ENCODE peak calls at places on chromosomes 11 and 22, in five cellular contexts. Q is body of pancreas, S is HCT116, U is A549, M is adrenal gland. N is an unnamed sample.

GRCh38 chr11:8870461-8871282 is 40.3 kb upstream of the AKIP1 start:
- DNase-seq in Q (peak), S (peak), U (peak), M (peak), N (peak)

GRCh38 chr11:44313701-44314489 is 4.0 kb upstream of the ALX4 start:
- DNase-seq in Q (no peak), S (no peak), U (no peak), M (no peak), N (no peak)

GRCh38 chr11:79466411-79466810 is 25.6 kb upstream of the TENM4 start:
- DNase-seq in Q (no peak), S (no peak), U (no peak), M (no peak), N (peak)

GRCh38 chr22:27480487-27480886 is 321.1 kb downstream of the MN1 start:
- DNase-seq in Q (no peak), S (no peak), U (no peak), M (no peak), N (no peak)

GRCh38 chr22:42830161-42830560 is 26.9 kb downstream of the ARFGAP3 start:
- DNase-seq in Q (no peak), S (no peak), U (no peak), M (no peak), N (no peak)

GRCh38 chr11:35526370-35526792 is 965 bp upstream of the PAMR1 start:
- DNase-seq in Q (no peak), S (peak), U (peak), M (no peak), N (no peak)

GRCh38 chr22:37638351-37639069 is 959 bp upstream of the SH3BP1 start:
- DNase-seq in Q (no peak), S (no peak), U (no peak), M (no peak), N (no peak)

GRCh38 chr22:36467946-36468345 is 13.5 kb downstream of the TXN2 start:
- DNase-seq in Q (no peak), S (peak), U (peak), M (no peak), N (peak)

GRCh38 chr11:69367211-69367964 is 73.4 kb downstream of the MYEOV start:
- DNase-seq in Q (no peak), S (no peak), U (no peak), M (peak), N (no peak)

GRCh38 chr11:2531277-2531986 is 86.6 kb downstream of the KCNQ1 start:
- DNase-seq in Q (peak), S (peak), U (peak), M (peak), N (peak)

GRCh38 chr11:65662247-65662801 is 392 bp downstream of the RELA start:
- DNase-seq in Q (no peak), S (no peak), U (no peak), M (no peak), N (no peak)

GRCh38 chr11:47326198-47326597 is 26.3 kb downstream of the MYBPC3 start:
- DNase-seq in Q (no peak), S (no peak), U (no peak), M (no peak), N (no peak)

GRCh38 chr22:25362215-25362882 is 142.9 kb downstream of the CRYBB2 start:
- DNase-seq in Q (peak), S (peak), U (peak), M (peak), N (no peak)

GRCh38 chr11:120929090-120929489 is 94.8 kb upstream of the TBCEL start:
- DNase-seq in Q (no peak), S (no peak), U (no peak), M (no peak), N (no peak)

GRCh38 chr11:12287009-12287373 is 90.4 kb upstream of the PARVA start:
- DNase-seq in Q (no peak), S (peak), U (peak), M (no peak), N (peak)

GRCh38 chr22:35839811-35840739 is 122.4 kb downstream of the APOL5 start:
- DNase-seq in Q (peak), S (peak), U (peak), M (peak), N (peak)

DNA sequence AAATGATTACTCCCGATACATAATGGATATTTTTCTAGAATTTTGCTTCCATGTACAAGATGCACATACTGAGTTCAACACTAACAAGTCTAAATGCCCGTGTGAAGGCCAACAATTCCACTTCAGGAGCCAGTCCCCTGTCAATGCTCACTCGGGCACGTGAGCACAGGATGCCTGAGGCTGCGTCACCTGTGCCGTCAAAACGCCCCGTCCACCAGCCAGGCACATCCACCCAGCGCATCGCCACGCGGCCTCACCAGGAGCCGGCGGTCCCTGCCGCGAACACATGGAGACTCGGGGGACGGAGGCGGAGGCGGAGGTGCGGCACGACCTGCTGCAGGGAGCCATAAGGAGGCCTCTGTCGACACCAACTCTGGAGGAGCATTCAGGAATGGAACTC is 9.8 kb downstream of the TOLLIP start:
- DNase-seq in Q (no peak), S (no peak), U (no peak), M (peak), N (no peak)
- TF ChIP-seq POLR2A in Q (no peak), S (no peak), U (no peak), M (no peak), N (no peak)

DNA sequence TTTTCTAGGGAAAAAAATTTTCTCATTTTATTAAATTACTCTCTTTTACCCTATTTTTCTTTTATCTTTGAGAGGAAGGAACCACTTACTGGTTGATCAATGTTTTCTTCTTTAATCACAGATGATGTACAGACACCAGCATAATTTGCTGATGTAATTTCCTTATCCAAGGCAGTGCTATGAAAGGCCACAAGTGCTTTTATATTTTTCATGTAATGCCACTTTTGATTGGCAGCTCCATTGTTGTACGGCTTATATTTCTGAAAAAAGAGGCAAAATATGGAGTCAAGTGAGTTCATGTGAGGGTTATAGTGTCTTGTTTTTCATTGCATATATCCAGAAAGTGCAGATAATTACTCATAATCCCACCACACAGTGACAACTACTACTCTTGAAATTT is 322.7 kb upstream of the MPPED2 start:
- DNase-seq in Q (no peak), S (no peak), U (no peak), M (no peak), N (no peak)
- TF ChIP-seq POLR2A in Q (no peak), S (no peak), U (no peak), M (no peak), N (no peak)

GRCh38 chr11:114197799-114198500 is 98.2 kb upstream of the NNMT start:
- DNase-seq in Q (peak), S (no peak), U (no peak), M (peak), N (no peak)
- TF ChIP-seq POLR2A in Q (no peak), S (no peak), U (no peak), M (peak), N (no peak)

DNA sequence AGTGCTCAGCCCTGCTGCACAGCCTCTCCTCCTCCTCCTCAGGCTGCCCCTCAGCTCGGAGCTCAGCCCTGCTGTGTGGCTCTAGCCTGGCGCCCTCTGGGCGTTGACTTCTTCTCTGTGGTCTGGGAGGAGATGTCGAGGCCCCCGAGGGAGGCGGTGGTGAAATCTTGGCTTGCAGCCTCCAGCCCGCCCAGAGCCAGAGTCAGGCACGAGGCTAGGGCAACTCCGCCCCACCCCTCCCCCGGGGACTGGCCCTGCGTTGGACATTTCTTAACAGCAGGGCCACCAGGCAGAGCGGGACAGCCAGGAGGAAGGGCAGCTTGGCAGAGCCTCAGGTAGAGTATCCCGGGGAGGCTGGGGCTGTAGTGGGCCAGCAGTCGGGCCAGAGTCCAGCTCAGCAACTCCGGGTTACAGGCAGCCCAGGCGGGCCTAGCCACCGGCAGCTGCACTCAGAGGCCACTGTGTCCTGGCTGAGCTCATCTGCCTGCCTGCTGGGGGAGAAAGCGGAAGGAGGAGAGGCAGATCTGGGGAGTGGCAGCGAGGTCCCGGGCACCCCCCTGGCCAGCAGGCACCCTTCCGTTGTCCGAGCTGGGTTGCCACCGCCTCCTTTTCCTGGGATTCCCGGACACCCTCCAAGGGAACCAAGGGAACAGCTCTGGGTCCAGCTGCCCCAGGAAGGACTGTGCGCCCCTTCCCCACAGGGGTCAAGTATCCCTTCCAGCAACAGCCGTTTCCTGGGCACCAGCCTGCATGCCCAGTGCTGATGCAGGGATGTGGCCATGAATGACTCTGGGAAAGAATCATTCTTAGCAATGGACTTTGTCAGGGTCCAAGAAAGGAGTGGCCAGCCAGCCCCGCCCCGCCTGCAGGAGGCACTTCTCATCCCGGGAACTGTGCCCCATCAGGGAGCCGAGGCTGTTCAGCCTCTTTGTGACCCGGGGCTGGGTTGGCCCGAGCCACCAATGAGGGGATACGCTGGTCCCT is at the start of gene ALDH3B1:
- DNase-seq in Q (peak), S (peak), U (peak), M (peak), N (peak)
- TF ChIP-seq POLR2A in Q (peak), S (peak), U (peak), M (peak), N (peak)